ENCODE peak calls at places on chromosomes 11 and 22, in seven cellular contexts. P is endodermal cell, K is fibroblast of pulmonary artery, R is glutamatergic neuron, S is ovary, U is lower leg skin, L is heart left ventricle. V is an unnamed sample.

GRCh38 chr11:132125855-132126841 is 755.7 kb downstream of the NTM start:
- DNase-seq in S (no peak), U (no peak), P (peak; percentile 75), L (no peak), R (peak; percentile 56), K (peak; percentile 56), V (no peak)

GRCh38 chr11:16924826-16925494 is 89.3 kb downstream of the PLEKHA7 start:
- DNase-seq in S (peak; percentile 89), P (peak; percentile 88), L (peak; percentile 63), K (peak; percentile 25), U (peak; percentile 34), R (peak; percentile 51), V (peak; percentile 32)

GRCh38 chr11:96227244-96227643 is 115.8 kb downstream of the MAML2 start:
- DNase-seq in R (no peak), P (no peak), K (no peak), U (no peak), S (no peak), L (no peak), V (no peak)

GRCh38 chr11:27173545-27173944 is 132.9 kb downstream of the BBOX1 start:
- DNase-seq in L (no peak), P (no peak), R (no peak), U (no peak), K (no peak), S (no peak), V (no peak)

GRCh38 chr11:26901162-26901561 is 92.8 kb upstream of the FIBIN start:
- DNase-seq in P (no peak), K (peak; percentile 39), U (no peak), L (no peak), R (no peak), S (no peak), V (no peak)

GRCh38 chr11:76280151-76280881 is 74.0 kb upstream of the WNT11 start:
- DNase-seq in L (no peak), K (no peak), S (no peak), P (peak; percentile 71), R (no peak), U (no peak), V (no peak)

GRCh38 chr11:96426356-96427103 is 36.7 kb downstream of the JRKL start:
- DNase-seq in K (peak; percentile 75), L (no peak), S (no peak), R (no peak), U (no peak), P (no peak), V (no peak)

GRCh38 chr11:70490723-70491558 is 92.6 kb downstream of the CTTN start:
- DNase-seq in U (no peak), K (no peak), L (no peak), P (no peak), S (no peak), R (peak; percentile 7), V (no peak)

GRCh38 chr11:117570701-117571100 is 226.3 kb downstream of the DSCAML1 start:
- DNase-seq in L (no peak), R (no peak), K (no peak), U (no peak), P (no peak), S (peak; percentile 33), V (no peak)

DNA sequence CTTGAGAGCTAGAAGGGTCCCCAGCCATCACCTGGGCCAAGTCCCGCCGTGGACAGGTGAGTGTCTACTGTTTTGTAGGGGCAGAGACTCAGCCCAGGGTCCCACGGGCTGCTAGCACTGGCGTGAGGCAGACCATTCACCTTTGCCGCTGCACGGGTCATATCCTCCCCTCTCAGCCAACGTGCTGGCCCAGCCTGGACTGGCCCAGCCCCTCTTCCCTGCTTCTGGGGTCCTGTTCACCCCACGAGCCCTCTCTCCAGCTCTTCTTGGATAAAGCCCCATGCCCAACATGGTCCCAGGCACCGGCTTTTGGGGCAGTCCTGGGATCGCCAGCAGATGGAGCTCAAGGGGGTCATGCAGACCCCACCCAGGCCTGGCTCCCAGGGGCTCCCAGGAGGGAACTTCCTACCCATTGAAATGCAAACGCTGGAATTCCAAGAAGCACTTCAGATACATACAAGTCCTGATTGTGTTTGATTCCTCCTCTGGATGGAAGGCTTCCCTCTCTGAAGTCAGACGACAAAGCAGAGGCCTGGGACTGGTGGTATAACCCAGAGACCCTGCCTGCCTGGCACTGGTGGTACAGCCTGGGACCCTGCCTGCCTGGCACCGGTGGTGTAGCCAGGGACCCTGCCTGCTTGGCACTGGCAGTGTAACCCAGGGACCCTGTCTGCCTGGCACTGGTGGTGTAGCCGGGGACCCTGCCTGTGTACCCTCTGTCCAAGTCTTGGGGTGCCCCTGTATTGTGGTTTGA is 8.9 kb upstream of the SEPTIN5 start:
- DNase-seq in S (no peak), R (peak; percentile 37), K (no peak), P (peak; percentile 96), L (no peak), U (no peak), V (peak; percentile 37)
- TF ChIP-seq CTCF in S (no peak), R (no peak), K (peak; percentile 3), P (peak; percentile 85), L (no peak), U (no peak), V (no peak)

DNA sequence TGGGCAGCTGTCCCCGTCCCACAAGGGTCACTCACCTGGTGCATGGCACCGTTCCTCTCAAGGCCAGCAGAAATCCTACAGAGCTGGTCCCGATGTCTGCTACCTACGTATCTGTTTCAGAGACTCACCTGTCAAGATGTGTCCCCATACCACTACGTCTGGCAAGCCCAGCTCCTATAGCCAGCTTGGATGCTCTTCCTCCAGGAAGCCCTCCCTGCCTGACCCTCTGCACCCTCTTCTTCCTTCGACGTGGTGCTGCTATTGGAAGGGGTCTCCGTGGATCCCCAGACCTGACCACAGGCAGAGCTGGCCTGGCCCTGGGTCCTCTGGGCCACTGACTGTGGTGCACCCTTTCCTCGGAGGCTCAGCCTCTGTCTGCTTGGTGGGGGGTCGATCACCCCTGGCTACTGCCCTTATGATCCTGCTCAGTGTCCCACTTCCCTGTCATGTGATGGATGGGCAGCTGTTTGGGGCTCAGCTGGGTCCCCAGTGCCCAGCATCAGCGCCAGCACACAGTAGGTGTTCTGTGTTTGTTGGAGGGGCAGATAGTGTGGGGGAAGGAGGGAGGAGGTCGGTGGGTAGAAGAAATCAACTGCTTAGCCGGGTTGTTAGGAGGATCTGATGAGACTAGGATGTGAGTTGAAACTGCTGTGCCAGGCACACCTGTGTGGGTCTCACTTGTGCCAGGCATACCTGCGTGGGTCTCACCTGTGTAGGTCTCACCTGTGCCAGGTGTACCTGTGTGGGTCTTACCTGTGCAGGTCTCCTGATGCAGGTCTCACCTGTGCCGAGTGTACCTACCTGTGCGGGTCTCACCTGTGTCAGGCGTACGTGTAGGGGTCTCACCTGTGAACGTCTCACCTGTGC is 21.7 kb upstream of the ARHGAP8 start:
- DNase-seq in P (no peak), L (peak; percentile 20), U (no peak), S (no peak), K (no peak), R (no peak), V (no peak)
- TF ChIP-seq CTCF in P (no peak), L (no peak), U (no peak), S (no peak), K (no peak), R (no peak), V (no peak)

DNA sequence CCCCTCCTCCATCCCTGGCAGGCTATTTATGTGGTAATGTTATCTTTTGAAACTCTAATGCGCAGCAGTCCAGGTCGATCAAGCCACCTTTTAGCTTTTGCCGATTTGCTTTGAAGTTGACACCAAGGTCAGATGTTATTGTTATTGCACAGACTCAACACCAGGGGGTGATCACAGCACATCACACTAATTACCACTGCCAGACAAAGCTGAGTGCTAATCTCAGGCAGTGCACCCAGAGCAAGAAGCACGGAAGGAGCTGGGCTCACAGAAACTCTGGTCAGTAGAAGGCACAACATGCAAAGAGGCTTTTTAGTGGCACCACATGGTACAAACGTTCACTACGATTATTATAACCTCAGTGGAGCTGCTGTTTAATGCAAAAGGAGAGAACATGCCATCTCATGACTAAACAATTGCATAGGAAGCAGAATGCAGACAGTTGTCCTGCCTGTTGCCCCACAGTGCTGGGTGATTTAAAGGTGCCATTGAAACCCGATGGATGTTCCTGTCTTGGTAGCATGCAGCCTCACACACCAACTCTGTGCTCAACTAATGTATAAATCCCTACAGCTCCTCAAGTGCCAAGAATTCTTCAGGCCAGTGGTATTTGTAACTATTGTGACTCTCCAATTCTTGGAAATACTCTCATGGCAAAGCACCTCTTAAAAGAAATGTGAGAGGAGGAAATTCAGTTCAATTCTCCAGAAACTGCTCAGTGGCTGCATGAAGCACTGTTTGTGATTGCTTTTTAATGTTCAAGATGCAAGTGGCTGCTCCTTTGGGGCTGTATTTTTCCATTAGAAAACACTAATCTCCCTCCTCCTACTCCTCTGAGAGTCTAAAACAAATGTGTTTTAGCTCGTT is 353.9 kb upstream of the DDI1 start:
- DNase-seq in K (peak; percentile 91), L (peak; percentile 54), S (peak; percentile 46), U (peak; percentile 45), P (peak; percentile 89), R (peak; percentile 55), V (peak; percentile 62)
- TF ChIP-seq CTCF in K (peak; percentile 84), L (peak; percentile 86), S (peak; percentile 91), U (no peak), P (peak; percentile 90), R (peak; percentile 95), V (peak; percentile 92)

DNA sequence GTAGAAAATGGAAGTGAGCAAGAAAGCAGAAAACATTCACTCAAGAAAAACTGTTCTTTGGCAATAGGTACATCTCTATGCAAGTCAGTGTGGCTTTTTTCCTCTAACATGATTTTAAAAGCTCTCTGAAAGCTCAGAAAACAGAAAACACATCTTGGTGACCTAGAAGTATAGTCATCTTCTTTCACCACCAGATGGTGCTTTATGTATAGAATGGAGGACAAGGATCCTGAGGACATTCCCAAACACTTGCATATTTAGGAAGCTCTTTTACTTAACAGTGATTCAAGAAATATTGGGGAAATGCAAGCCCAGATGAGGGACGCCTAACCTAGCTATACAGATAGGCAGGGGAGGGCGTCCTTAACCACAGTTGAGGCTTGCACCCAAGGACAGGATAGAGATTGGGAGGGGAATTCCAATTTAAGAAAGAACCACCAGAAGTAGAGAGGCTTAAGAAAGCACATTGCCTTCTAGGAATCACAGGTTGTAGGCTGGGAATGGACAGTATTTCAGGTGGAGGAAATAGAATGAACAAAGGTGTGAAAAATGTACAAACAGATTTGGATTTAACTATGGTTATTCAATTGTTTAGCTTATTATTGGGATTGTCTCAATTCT is 13.8 kb upstream of the CCDC81 start:
- DNase-seq in R (no peak), U (no peak), L (no peak), P (no peak), S (no peak), K (peak; percentile 70), V (no peak)
- TF ChIP-seq CTCF in R (no peak), U (no peak), L (no peak), P (peak; percentile 74), S (no peak), K (peak; percentile 56), V (no peak)

GRCh38 chr22:30806391-30806861 is 111.8 kb downstream of the OSBP2 start:
- DNase-seq in U (no peak), L (no peak), K (peak; percentile 53), P (peak; percentile 84), R (peak; percentile 54), S (no peak), V (no peak)
- TF ChIP-seq CTCF in U (no peak), L (no peak), K (no peak), P (no peak), R (no peak), S (no peak), V (no peak)

GRCh38 chr11:59263225-59263894 is 50.6 kb upstream of the MPEG1 start:
- DNase-seq in U (no peak), R (no peak), K (no peak), S (no peak), L (no peak), P (peak; percentile 85), V (no peak)
- TF ChIP-seq CTCF in U (no peak), R (no peak), K (no peak), S (no peak), L (no peak), P (peak; percentile 84), V (no peak)

GRCh38 chr11:120115272-120116000 is 22.5 kb downstream of the TRIM29 start:
- DNase-seq in R (no peak), S (no peak), L (no peak), P (no peak), K (no peak), U (peak; percentile 18), V (no peak)
- TF ChIP-seq CTCF in R (no peak), S (no peak), L (no peak), P (peak; percentile 56), K (peak; percentile 5), U (no peak), V (no peak)